ENCODE peak calls at places on chromosomes 12 and 14, in eight cellular contexts. D is GM04504; A is nephron progenitor cell; H is AG09319; O is activated T-cell treated with anti-CD3 and anti-CD28 coated beads, Interleukin-2, amount 50 U/mL, for 4 hours; W is naive thymus-derived CD8-positive, alpha-beta T cell; J is AG08396; S is MCF 10A. Q is an unnamed sample.

GRCh38 chr14:95228240-95228639 is 70.9 kb upstream of the DICER1 start:
- DNase-seq in D (no peak), A (no peak), H (no peak), O (no peak), W (no peak), J (no peak), S (no peak), Q (no peak)

GRCh38 chr12:21334100-21334499 is 617 bp downstream of the SLCO1A2 start:
- DNase-seq in D (no peak), A (no peak), H (no peak), O (no peak), W (no peak), J (no peak), S (no peak), Q (no peak)

GRCh38 chr14:101535232-101535631 is 26.1 kb upstream of the DIO3 start:
- DNase-seq in D (no peak), A (no peak), H (no peak), O (no peak), W (no peak), J (no peak), S (no peak), Q (no peak)

GRCh38 chr14:41766772-41767171 is 160.1 kb downstream of the LRFN5 start:
- DNase-seq in D (no peak), A (no peak), H (no peak), O (no peak), W (no peak), J (no peak), S (no peak), Q (no peak)

GRCh38 chr12:17383321-17383720 is 706.7 kb downstream of the RERGL start:
- DNase-seq in D (no peak), A (no peak), H (no peak), O (no peak), W (no peak), J (no peak), S (no peak), Q (no peak)

GRCh38 chr12:51883998-51884675 is 3.8 kb upstream of the ANKRD33 start:
- DNase-seq in D (no peak), A (no peak), H (no peak), O (no peak), W (no peak), J (no peak), S (no peak), Q (no peak)

GRCh38 chr12:27624586-27624985 is 71.7 kb upstream of the REP15 start:
- DNase-seq in D (no peak), A (no peak), H (no peak), O (no peak), W (no peak), J (no peak), S (no peak), Q (no peak)

GRCh38 chr12:62995097-62995496 is 60.1 kb upstream of the PPM1H start:
- DNase-seq in D (no peak), A (no peak), H (no peak), O (no peak), W (no peak), J (no peak), S (no peak), Q (no peak)

GRCh38 chr14:75851574-75851866 is 130.3 kb downstream of the TGFB3 start:
- DNase-seq in D (no peak), A (no peak), H (no peak), O (no peak), W (no peak), J (no peak), S (no peak), Q (no peak)

GRCh38 chr12:99029502-99030271 is 384.6 kb downstream of the APAF1 start:
- DNase-seq in D (no peak), A (no peak), H (no peak), O (no peak), W (no peak), J (no peak), S (no peak), Q (no peak)

GRCh38 chr12:58566599-58566998 is 353.7 kb downstream of the LRIG3 start:
- DNase-seq in D (peak), A (no peak), H (peak), O (no peak), W (no peak), J (peak), S (no peak), Q (no peak)

GRCh38 chr12:56521209-56521589 is 421 bp upstream of the RBMS2 start:
- DNase-seq in D (no peak), A (no peak), H (no peak), O (no peak), W (no peak), J (no peak), S (no peak), Q (no peak)

GRCh38 chr12:118714051-118714460 is 267.3 kb upstream of the SRRM4 start:
- DNase-seq in D (no peak), A (peak), H (no peak), O (no peak), W (no peak), J (no peak), S (peak), Q (no peak)